ENCODE peak calls at places on chromosomes 12 and 14, in nine cellular contexts. V, E, D, R, L, J, C, A and G are unnamed samples. For H3K4me1, the result is how much of the 10 kb centered on the place peaks cover.

GRCh38 chr14:72894623-72895378 is 900 bp upstream of the DPF3 start:
- DNase-seq in A (no peak), E (no peak), V (no peak), J (no peak), D (peak), C (peak), L (no peak), R (no peak), G (peak)

GRCh38 chr14:55221186-55221585 is 29.8 kb upstream of the DLGAP5 start:
- DNase-seq in V (no peak), D (peak), E (no peak), L (no peak), A (no peak), R (no peak), C (peak), J (peak), G (no peak)

GRCh38 chr12:107515446-107515958 is 170.1 kb upstream of the PWP1 start:
- DNase-seq in L (peak), C (peak), J (peak), V (peak), A (peak), D (peak), R (peak), E (peak), G (no peak)

GRCh38 chr12:25115677-25116076 is 79.3 kb downstream of the DNAI7 start:
- DNase-seq in J (no peak), E (no peak), R (no peak), L (no peak), C (no peak), V (no peak), D (no peak), A (no peak), G (no peak)

GRCh38 chr12:118103231-118103600 is 595 bp downstream of the VSIG10 start:
- DNase-seq in E (no peak), J (peak), L (no peak), V (no peak), A (no peak), C (peak), D (peak), R (peak), G (no peak)

GRCh38 chr14:24634158-24634557 is at the start of gene GZMB:
- DNase-seq in D (no peak), J (peak), R (no peak), E (peak), L (no peak), C (no peak), A (no peak), V (no peak), G (no peak)

GRCh38 chr12:52524898-52525591 is 4.9 kb upstream of the KRT5 start:
- DNase-seq in C (no peak), V (peak), L (peak), D (no peak), J (no peak), R (no peak), A (no peak), E (no peak), G (no peak)

GRCh38 chr14:105927094-105927475 is 400.7 kb downstream of the TMEM121 start:
- DNase-seq in J (no peak), D (no peak), R (no peak), V (peak), A (peak), L (no peak), C (no peak), E (no peak), G (no peak)

GRCh38 chr14:67413806-67414769 is 2.1 kb upstream of the PLEK2 start:
- DNase-seq in C (peak), L (no peak), J (peak), R (peak), A (peak), E (no peak), D (peak), V (no peak), G (no peak)

GRCh38 chr12:108237272-108237671 is 101.8 kb downstream of the CMKLR1 start:
- DNase-seq in A (no peak), R (no peak), E (no peak), V (no peak), D (no peak), J (no peak), C (no peak), L (no peak), G (no peak)

GRCh38 chr14:88518592-88519512 is 36.0 kb downstream of the PTPN21 start:
- DNase-seq in R (no peak), D (peak), J (peak), A (no peak), C (peak), L (no peak), E (no peak), V (no peak), G (no peak)

GRCh38 chr14:39342768-39343167 is 89.5 kb downstream of the FBXO33 start:
- DNase-seq in A (no peak), C (no peak), L (no peak), D (no peak), V (no peak), E (no peak), R (no peak), J (no peak), G (no peak)

GRCh38 chr12:104226672-104227071 is 11.1 kb downstream of the TXNRD1 start:
- DNase-seq in C (peak), D (no peak), L (no peak), A (no peak), R (no peak), V (no peak), J (peak), E (no peak), G (no peak)

GRCh38 chr12:20450591-20450990 is 82.3 kb downstream of the PDE3A start:
- DNase-seq in L (no peak), D (no peak), E (no peak), R (no peak), A (no peak), V (no peak), J (no peak), C (peak), G (no peak)

GRCh38 chr14:101113835-101114725 is 210.6 kb upstream of the RTL1 start:
- DNase-seq in D (no peak), E (no peak), J (no peak), R (no peak), L (peak), V (no peak), A (no peak), C (no peak), G (no peak)

GRCh38 chr12:19574606-19575005 is 135.3 kb downstream of the AEBP2 start:
- DNase-seq in R (peak), E (no peak), L (no peak), V (no peak), A (no peak), C (no peak), J (peak), D (peak), G (no peak)

GRCh38 chr12:1929985-1930815 is 11.7 kb upstream of the CACNA2D4 start:
- DNase-seq in E (no peak), A (no peak), D (no peak), V (peak), C (no peak), R (no peak), J (no peak), L (peak), G (no peak)

GRCh38 chr12:124152733-124153132 is 142.2 kb upstream of the RFLNA start:
- DNase-seq in L (no peak), C (no peak), J (no peak), V (no peak), D (no peak), A (no peak), R (no peak), E (no peak), G (no peak)

GRCh38 chr12:129486931-129487330 is 416.9 kb downstream of the TMEM132D start:
- DNase-seq in D (no peak), R (no peak), V (no peak), J (no peak), E (no peak), L (no peak), C (no peak), A (no peak), G (no peak)

GRCh38 chr12:1803736-1804135 is 16.6 kb upstream of the LRTM2 start:
- DNase-seq in A (peak), V (no peak), J (no peak), D (no peak), C (no peak), E (no peak), L (no peak), R (no peak), G (no peak)

GRCh38 chr14:63910593-63911363 is 58.0 kb downstream of the SYNE2 start:
- DNase-seq in D (no peak), E (no peak), R (no peak), C (no peak), A (no peak), V (no peak), J (peak), L (no peak), G (no peak)

GRCh38 chr12:5247144-5247543 is 184.8 kb upstream of the NTF3 start:
- DNase-seq in V (no peak), D (no peak), A (no peak), L (no peak), J (no peak), E (no peak), C (no peak), R (no peak), G (no peak)

GRCh38 chr12:100576311-100577036 is 3.0 kb downstream of the GAS2L3 start:
- DNase-seq in C (peak), E (no peak), A (no peak), V (no peak), L (no peak), D (peak), R (peak), J (peak), G (no peak)

GRCh38 chr14:80465541-80466220 is 254.4 kb upstream of the DIO2 start:
- DNase-seq in A (no peak), E (no peak), D (no peak), L (no peak), V (no peak), R (no peak), J (no peak), C (no peak), G (no peak)

GRCh38 chr14:99026471-99026870 is 245.5 kb downstream of the BCL11B start:
- DNase-seq in L (no peak), R (no peak), C (no peak), A (no peak), D (no peak), J (no peak), V (peak), E (no peak), G (no peak)

GRCh38 chr12:3951380-3952135 is 78.4 kb upstream of the PARP11 start:
- DNase-seq in R (no peak), L (no peak), E (no peak), C (no peak), A (no peak), J (no peak), V (no peak), D (no peak), G (no peak)

GRCh38 chr12:108611884-108612415 is 14.1 kb upstream of the TMEM119 start:
- DNase-seq in R (peak), L (no peak), E (no peak), C (peak), A (no peak), D (peak), V (no peak), J (peak), G (no peak)

GRCh38 chr14:95876769-95877490 is at the start of gene TUNAR:
- DNase-seq in D (no peak), L (no peak), A (no peak), R (no peak), E (no peak), J (no peak), C (peak), V (no peak), G (no peak)

GRCh38 chr14:68395585-68395984 is 397.3 kb downstream of the ZFP36L1 start:
- DNase-seq in C (peak), D (no peak), V (peak), E (peak), J (peak), L (peak), R (no peak), A (no peak), G (no peak)

GRCh38 chr12:47098099-47098498 is 18.3 kb upstream of the AMIGO2 start:
- DNase-seq in D (no peak), R (no peak), L (no peak), E (no peak), C (no peak), V (no peak), A (no peak), J (no peak), G (no peak)

GRCh38 chr12:69553626-69554248 is 31.5 kb upstream of the CCT2 start:
- DNase-seq in R (no peak), C (peak), D (peak), E (no peak), V (no peak), J (peak), A (no peak), L (no peak), G (peak)

GRCh38 chr12:114013601-114014345 is 47.6 kb upstream of the RBM19 start:
- DNase-seq in L (no peak), R (no peak), C (peak), A (no peak), E (no peak), D (no peak), J (peak), V (no peak), G (no peak)

GRCh38 chr12:122350444-122350843 is 72.0 kb downstream of the CLIP1 start:
- DNase-seq in J (peak), D (peak), R (no peak), V (peak), L (no peak), A (no peak), C (peak), E (no peak), G (peak)

GRCh38 chr14:25484194-25484593 is 434.2 kb upstream of the STXBP6 start:
- DNase-seq in C (no peak), J (no peak), R (no peak), L (no peak), E (no peak), V (no peak), D (no peak), A (no peak), G (no peak)

GRCh38 chr12:49945394-49946080 is 5.0 kb upstream of the AQP2 start:
- DNase-seq in E (peak), C (peak), A (peak), V (peak), J (peak), L (peak), D (peak), R (peak), G (peak)
- H3K4me1 ChIP-seq in E (under half), C (under half), A (under half), V (under half), J (under half), L (under half), D (under half), R (under half), G (under half)

DNA sequence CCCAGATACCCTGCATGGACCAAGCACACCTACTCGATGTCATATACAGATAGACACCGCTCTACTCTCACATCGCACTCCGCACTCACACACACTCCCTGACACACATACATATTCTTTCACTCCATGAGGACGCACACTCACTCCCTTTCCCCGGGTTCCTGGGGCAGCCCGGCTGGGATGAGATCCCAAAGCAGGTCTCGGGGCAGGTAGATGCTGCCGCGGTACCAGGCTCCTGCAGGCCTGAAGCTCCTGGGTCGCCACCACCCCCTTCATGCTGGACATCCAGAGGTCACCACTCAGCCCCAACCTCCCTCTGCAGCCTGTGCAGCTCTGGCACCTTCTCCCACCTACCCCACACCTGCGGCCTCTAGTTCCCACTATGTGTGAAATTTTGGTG is 2.3 kb downstream of the C1QL4 start:
- DNase-seq in D (no peak), C (no peak), E (no peak), V (no peak), R (no peak), L (no peak), A (no peak), J (no peak), G (no peak)
- H3K4me3 ChIP-seq in D (no peak), C (no peak), E (no peak), V (no peak), R (no peak), L (no peak), A (no peak), J (no peak), G (no peak)

GRCh38 chr12:67424784-67425183 is 155.6 kb downstream of the CAND1 start:
- DNase-seq in C (no peak), E (no peak), R (no peak), J (no peak), V (no peak), D (no peak), A (no peak), L (no peak), G (no peak)
- TF ChIP-seq CTCF in C (no peak), E (no peak), R (no peak), J (no peak), V (no peak), D (no peak), A (no peak), L (no peak), G (no peak)

GRCh38 chr12:12734054-12734453 is 16.9 kb downstream of the CDKN1B start:
- DNase-seq in A (no peak), R (no peak), J (peak), V (no peak), L (no peak), E (no peak), C (peak), D (no peak), G (no peak)

GRCh38 chr12:12733118-12733517 is 15.9 kb downstream of the CDKN1B start:
- DNase-seq in D (no peak), V (no peak), J (no peak), E (no peak), R (no peak), C (no peak), L (no peak), A (no peak), G (no peak)

GRCh38 chr12:12735301-12735700 is 18.1 kb downstream of the CDKN1B start:
- DNase-seq in J (no peak), R (no peak), A (no peak), D (peak), C (peak), V (no peak), E (no peak), L (no peak), G (no peak)

GRCh38 chr12:12736759-12737676 is 19.9 kb downstream of the CDKN1B start:
- DNase-seq in R (peak), J (peak), A (no peak), C (peak), D (peak), L (no peak), E (no peak), V (no peak), G (peak)

GRCh38 chr12:12734561-12735071 is 17.4 kb downstream of the CDKN1B start:
- DNase-seq in L (no peak), V (no peak), J (peak), D (no peak), E (no peak), C (peak), R (no peak), A (no peak), G (no peak)
- H3K4me1 ChIP-seq in L (under half), V (under half), J (under half), D (under half), E (under half), C (under half), R (under half), A (under half), G (under half)